ENCODE peak calls at places on chromosomes 11 and 22, in four cellular contexts. G is sigmoid colon; R is heart left ventricle; K is CD8-positive, alpha-beta T cell. I is an unnamed sample. For H3K27me3, the result is how much of the 10 kb centered on the place peaks cover.

GRCh38 chr11:110857885-110858555 is 145.8 kb upstream of the ARHGAP20 start:
- DNase-seq in R (no peak), K (no peak), G (no peak), I (peak)

GRCh38 chr11:87878373-87878779 is 296.9 kb downstream of the RAB38 start:
- DNase-seq in K (no peak), G (no peak), R (no peak), I (peak)

GRCh38 chr22:46355369-46355995 is 20.0 kb downstream of the TRMU start:
- DNase-seq in R (peak), G (no peak), K (peak), I (no peak)

GRCh38 chr11:45678962-45679361 is 13.5 kb upstream of the CHST1 start:
- DNase-seq in R (no peak), G (peak), K (no peak), I (no peak)

GRCh38 chr11:102446606-102447005 is 6.0 kb downstream of the TMEM123 start:
- DNase-seq in R (no peak), K (no peak), G (no peak), I (peak)

GRCh38 chr11:8309862-8310261 is 46.2 kb upstream of the LMO1 start:
- DNase-seq in R (no peak), K (no peak), G (peak), I (no peak)

GRCh38 chr11:102459393-102459792 is 6.8 kb upstream of the TMEM123 start:
- DNase-seq in R (no peak), G (no peak), K (no peak), I (no peak)

GRCh38 chr11:120132645-120133185 is 5.2 kb downstream of the TRIM29 start:
- DNase-seq in R (peak), G (no peak), K (peak), I (no peak)

GRCh38 chr11:30107899-30108298 is 91.1 kb upstream of the KCNA4 start:
- DNase-seq in G (no peak), K (no peak), R (no peak), I (no peak)

GRCh38 chr22:33684059-33684458 is 236.2 kb downstream of the LARGE1 start:
- DNase-seq in K (no peak), G (no peak), R (no peak), I (no peak)

GRCh38 chr11:21177379-21177778 is 508.0 kb downstream of the NELL1 start:
- DNase-seq in R (no peak), K (no peak), G (no peak), I (no peak)

GRCh38 chr11:42407379-42407778 is 904.4 kb upstream of the API5 start:
- DNase-seq in G (no peak), K (no peak), R (no peak), I (no peak)

GRCh38 chr22:33109532-33110148 is 51.5 kb upstream of the SYN3 start:
- DNase-seq in R (no peak), K (no peak), G (no peak), I (no peak)

GRCh38 chr11:17649696-17650600 is 69.4 kb upstream of the MYOD1 start:
- DNase-seq in R (no peak), G (no peak), K (no peak), I (no peak)

GRCh38 chr22:27112273-27112672 is 454.9 kb downstream of the MIAT start:
- DNase-seq in R (no peak), K (no peak), G (no peak), I (no peak)

GRCh38 chr22:42281284-42281683 is 10.8 kb upstream of the TCF20 start:
- DNase-seq in K (no peak), G (peak), R (no peak), I (no peak)

GRCh38 chr22:27431896-27432295 is 369.7 kb downstream of the MN1 start:
- DNase-seq in K (no peak), G (no peak), R (no peak), I (no peak)

GRCh38 chr11:9772218-9772617 is 108.3 kb downstream of the SWAP70 start:
- DNase-seq in G (no peak), K (no peak), R (no peak), I (no peak)

GRCh38 chr22:20438066-20438677 is 547 bp upstream of the SCARF2 start:
- DNase-seq in G (peak), R (no peak), K (no peak), I (no peak)

GRCh38 chr11:37786214-37786755 is 1188.2 kb upstream of the RAG2 start:
- DNase-seq in R (no peak), G (no peak), K (no peak), I (peak)

GRCh38 chr11:86990520-86990919 is 35.3 kb upstream of the FZD4 start:
- DNase-seq in K (no peak), R (no peak), G (no peak), I (peak)

GRCh38 chr11:118883368-118884071 is at the start of gene CXCR5:
- DNase-seq in K (no peak), R (no peak), G (no peak), I (no peak)

GRCh38 chr11:121236115-121237001 is 56.2 kb upstream of the SC5D start:
- DNase-seq in R (no peak), K (no peak), G (no peak), I (no peak)

GRCh38 chr22:38034278-38034882 is 22.8 kb upstream of the PICK1 start:
- DNase-seq in R (peak), G (peak), K (no peak), I (peak)

GRCh38 chr11:4826425-4826824 is 5.3 kb downstream of the OR51F2 start:
- DNase-seq in K (no peak), R (no peak), G (no peak), I (no peak)

GRCh38 chr11:66562907-66563583 is 5.4 kb downstream of the CTSF start:
- DNase-seq in G (no peak), K (no peak), R (no peak), I (no peak)

GRCh38 chr11:66566221-66566620 is 2.2 kb downstream of the CTSF start:
- DNase-seq in R (no peak), G (no peak), K (no peak), I (no peak)

GRCh38 chr11:66563832-66564231 is 4.6 kb downstream of the CTSF start:
- DNase-seq in K (no peak), G (no peak), R (no peak), I (no peak)

GRCh38 chr11:66564538-66564937 is 3.9 kb downstream of the CTSF start:
- DNase-seq in R (no peak), K (no peak), G (no peak), I (no peak)

DNA sequence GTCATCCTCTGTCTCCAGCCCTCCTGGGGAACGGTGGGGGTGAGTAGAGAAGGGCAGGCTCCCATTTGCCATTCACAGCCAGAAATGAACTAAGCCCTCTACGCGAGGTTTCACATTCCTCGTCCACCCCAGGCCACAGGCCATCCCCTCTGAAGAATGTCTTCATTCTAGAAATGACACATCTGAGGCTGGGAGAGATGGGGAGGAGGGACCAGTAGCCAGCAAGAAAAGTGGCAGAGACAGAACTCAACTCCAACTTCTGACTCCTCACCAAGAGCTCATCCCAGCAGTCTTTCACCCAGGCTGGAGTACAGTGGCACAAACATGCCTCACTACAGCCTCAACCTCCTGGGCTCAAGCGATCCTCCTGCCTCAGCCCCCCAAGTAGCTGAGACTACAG is 3.4 kb downstream of the CTSF start:
- DNase-seq in K (no peak), G (no peak), R (no peak), I (no peak)
- H3K27me3 ChIP-seq in K (under half), G (under half), R (under half), I (under half)

DNA sequence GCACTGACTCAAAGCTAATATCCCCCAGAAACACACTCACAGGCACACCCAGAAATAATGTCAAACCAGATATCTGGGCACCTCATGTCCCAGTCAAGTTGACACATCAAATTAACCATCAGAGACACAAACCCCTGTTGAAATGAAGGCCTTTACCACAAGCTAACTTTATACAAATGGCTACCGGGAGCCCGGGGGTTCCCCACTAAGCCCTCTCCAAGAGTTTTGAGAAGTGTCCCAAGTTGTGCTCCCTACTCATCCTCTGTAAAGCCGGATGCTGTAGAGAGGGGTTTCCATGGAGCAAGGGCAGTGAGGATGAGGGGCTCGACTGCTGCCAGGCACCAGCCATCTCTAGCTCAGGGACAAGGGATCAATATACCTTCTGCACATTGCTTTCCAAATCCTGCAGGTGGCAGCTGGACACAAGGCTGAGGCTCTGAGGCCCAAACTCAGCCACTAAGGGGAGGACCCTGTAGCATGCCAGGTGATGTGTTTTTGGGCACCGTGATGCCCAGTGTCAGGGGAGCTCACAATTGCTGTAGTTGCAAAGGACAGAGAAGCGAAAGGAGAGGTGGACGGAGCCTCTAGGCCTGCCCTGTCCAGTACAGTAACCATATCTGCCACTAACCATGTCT is 145.7 kb downstream of the TTC17 start:
- DNase-seq in K (no peak), G (no peak), R (no peak), I (no peak)
- TF ChIP-seq CTCF in K (no peak), G (no peak), R (peak), I (peak)

DNA sequence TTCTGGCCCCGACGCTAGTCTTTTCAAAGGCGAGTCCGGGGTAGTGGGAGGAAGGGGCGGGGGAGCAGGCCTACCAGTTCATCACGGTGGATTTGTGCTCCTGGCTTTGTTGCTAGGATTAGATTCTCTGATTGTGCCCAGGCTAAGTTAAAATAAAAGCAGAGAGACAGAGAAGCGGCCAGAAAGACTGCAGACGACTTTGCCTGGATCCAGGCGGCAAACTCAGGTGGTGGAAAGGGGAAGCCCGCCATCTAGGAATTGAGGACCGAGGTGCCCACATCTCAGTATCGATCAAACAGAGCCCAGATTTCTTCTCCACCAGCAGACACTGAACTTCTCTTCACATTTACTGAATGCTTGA is 2.6 kb downstream of the FAT3 start:
- DNase-seq in K (no peak), R (no peak), G (no peak), I (no peak)
- H3K27me3 ChIP-seq in K (under half), R (under half), G (under half), I (under half)

DNA sequence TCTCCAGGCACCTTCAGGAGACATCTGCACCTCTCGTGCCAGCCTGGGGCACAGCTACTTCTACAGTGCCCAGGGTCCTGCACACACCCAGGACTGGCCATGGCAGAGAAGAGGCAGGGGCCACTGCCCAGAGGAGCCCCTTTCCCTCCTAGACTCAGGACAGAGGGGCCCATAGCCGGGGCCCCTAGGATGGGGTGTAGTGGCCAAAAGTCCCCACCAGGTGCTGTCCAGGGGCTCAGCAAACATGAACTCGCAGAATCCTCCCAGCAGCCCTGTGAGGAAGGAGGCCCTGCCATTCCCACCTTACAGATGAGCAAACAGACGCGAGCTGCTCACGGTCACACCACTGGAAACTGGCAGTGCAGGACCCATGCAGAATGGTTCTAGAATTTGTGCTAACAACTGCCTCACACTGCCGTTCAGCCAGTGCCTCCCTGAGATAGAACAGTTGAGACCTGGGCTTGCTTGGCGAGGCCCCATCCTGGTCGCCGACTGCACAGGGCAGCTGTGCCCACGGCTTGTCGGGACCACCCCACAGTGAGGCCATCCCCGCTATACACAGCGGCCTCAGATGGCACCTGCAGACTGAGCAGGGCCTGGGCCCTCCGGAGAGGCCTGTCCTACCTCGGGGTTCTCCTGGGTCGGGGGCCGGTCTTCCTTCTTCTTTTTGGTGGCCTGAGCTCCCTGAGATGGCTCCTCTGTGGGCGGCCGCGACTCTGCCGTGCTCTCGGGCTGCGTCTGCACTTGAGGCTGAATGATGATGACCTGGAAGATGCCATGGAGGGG is 96.4 kb downstream of the PHF21B start:
- DNase-seq in G (peak), R (no peak), K (no peak), I (no peak)
- TF ChIP-seq CTCF in G (no peak), R (no peak), K (no peak), I (no peak)

GRCh38 chr11:69697489-69697843 is 6.4 kb downstream of the FGF19 start:
- DNase-seq in R (no peak), K (no peak), G (peak), I (no peak)
- H3K27me3 ChIP-seq in R (under half), K (under half), G (under half), I (under half)

DNA sequence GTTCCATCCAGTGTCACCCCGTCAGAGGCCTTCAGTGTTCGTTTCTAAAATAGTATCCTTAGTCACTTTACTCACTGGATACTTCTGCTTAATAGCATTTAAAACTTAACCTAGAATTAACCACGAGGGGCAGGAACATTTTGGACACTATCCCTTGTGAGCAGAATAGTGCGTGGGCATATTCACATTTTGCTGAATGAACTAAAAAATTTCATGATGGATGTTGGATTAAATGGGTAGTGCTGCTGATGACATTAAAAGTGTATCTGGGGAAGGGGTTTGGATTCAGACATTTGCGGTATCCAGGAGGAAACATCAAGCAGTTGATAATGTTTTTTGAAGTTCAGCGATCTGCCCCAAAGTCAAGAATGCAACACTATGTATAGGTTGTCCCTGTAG is 750 bp upstream of the NAT10 start:
- DNase-seq in R (no peak), G (no peak), K (no peak), I (no peak)
- TF ChIP-seq CTCF in R (no peak), G (no peak), K (no peak), I (no peak)

GRCh38 chr11:35605691-35606090 is 12.6 kb upstream of the FJX1 start:
- DNase-seq in K (no peak), G (no peak), R (peak), I (no peak)

GRCh38 chr11:35610636-35611035 is 7.6 kb upstream of the FJX1 start:
- DNase-seq in G (no peak), R (no peak), K (no peak), I (no peak)

GRCh38 chr11:35614949-35615569 is 3.2 kb upstream of the FJX1 start:
- DNase-seq in G (no peak), K (no peak), R (no peak), I (no peak)

GRCh38 chr11:35608502-35608901 is 9.8 kb upstream of the FJX1 start:
- DNase-seq in G (no peak), R (no peak), K (no peak), I (no peak)

DNA sequence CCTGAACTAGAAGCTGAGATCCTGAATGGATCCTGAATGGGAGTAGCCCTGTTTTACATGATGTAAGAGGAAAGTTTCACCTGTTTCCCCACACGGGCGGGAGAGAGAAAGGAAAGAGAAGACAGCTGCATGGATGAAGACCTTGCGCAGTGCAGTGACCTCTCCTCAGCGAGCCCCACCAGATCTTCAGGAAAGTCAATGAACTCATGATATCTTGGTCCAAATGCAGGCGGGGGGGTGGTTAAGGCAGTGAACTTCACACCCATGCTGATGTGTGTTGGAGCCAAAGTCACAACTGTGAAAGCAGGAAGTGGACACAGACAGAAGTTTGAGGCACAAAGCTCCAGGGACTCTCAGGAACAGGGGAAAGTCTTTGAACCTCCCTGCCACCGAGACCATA is 8.6 kb upstream of the FJX1 start:
- DNase-seq in K (no peak), R (no peak), G (no peak), I (no peak)
- H3K27me3 ChIP-seq in K (under half), R (under half), G (under half), I (under half)